ENCODE peak calls at places on chromosomes 16 and 17, in four cellular contexts. R, I, H and E are unnamed samples.

GRCh38 chr17:63950940-63951907 is 19.1 kb upstream of the CD79B start:
- DNase-seq in R (no peak), I (peak), H (peak), E (no peak)

GRCh38 chr17:77644981-77645380 is 313.5 kb upstream of the TNRC6C start:
- DNase-seq in R (no peak), I (no peak), H (no peak), E (no peak)

GRCh38 chr17:63550816-63551639 is 751 bp downstream of the DCAF7 start:
- DNase-seq in R (peak), I (peak), H (no peak), E (no peak)

GRCh38 chr17:44217738-44218343 is 1.6 kb downstream of the UBTF start:
- DNase-seq in R (no peak), I (no peak), H (no peak), E (no peak)

GRCh38 chr17:77852666-77853207 is 105.8 kb upstream of the TNRC6C start:
- DNase-seq in R (no peak), I (no peak), H (no peak), E (no peak)

GRCh38 chr16:48158296-48158695 is 2.5 kb upstream of the ABCC12 start:
- DNase-seq in R (peak), I (peak), H (peak), E (peak)

GRCh38 chr17:60495260-60495659 is 30.8 kb downstream of the APPBP2 start:
- DNase-seq in R (no peak), I (no peak), H (no peak), E (no peak)

GRCh38 chr16:53058441-53058840 is 3.6 kb downstream of the CHD9 start:
- DNase-seq in R (no peak), I (no peak), H (no peak), E (no peak)

GRCh38 chr17:17757944-17758343 is 76.7 kb downstream of the RAI1 start:
- DNase-seq in R (no peak), I (no peak), H (no peak), E (no peak)

DNA sequence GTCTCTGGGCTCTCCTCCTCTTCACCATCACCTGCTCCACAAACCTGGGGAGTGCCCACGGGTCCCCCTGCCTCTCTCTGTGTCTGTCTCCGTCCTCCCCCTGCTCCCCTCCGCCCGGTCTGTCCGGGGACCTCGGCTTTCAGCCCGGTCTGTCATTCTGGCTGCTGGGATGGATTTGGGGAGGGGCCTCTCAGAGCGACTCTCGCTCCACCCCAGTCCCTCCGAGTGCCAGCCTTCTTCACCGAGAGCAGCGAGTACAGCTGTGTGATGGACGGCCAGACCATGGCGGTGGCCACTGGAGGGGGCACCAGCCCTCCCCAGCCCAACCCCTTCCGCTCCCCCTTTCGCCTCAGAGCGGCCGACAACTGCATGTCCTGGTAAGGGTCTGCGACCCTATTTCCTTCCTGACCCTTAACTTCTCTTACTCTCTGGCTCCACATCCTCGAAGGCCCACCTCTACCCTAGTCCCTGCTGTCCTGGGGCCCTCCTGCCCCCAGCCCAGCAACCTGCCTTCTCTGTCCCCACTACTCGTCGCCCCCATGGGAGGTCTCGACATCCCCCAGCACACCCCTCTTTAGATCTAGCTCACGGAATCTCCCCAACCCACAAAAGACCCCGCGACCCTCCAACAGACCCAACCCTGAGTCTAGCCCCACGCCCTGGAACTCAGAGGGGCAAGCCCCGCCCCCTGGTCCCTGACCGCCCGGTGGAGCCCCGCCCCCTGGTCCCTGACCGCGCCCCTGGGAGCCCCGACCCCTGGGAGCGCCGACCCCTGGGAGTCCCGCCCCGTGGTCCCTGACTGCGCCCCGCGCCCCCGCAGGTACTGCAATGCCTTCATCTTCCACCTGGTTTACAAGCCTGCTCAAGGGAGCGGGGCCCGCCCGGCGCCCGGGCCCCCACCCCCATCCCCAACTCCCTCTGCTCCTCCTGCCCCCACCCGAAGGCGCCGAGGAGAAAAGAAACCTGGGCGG is 5.6 kb upstream of the CXCL16 start:
- DNase-seq in R (no peak), I (no peak), H (no peak), E (no peak)
- TF ChIP-seq EZH2 in R (no peak), I (no peak), H (no peak), E (no peak)

DNA sequence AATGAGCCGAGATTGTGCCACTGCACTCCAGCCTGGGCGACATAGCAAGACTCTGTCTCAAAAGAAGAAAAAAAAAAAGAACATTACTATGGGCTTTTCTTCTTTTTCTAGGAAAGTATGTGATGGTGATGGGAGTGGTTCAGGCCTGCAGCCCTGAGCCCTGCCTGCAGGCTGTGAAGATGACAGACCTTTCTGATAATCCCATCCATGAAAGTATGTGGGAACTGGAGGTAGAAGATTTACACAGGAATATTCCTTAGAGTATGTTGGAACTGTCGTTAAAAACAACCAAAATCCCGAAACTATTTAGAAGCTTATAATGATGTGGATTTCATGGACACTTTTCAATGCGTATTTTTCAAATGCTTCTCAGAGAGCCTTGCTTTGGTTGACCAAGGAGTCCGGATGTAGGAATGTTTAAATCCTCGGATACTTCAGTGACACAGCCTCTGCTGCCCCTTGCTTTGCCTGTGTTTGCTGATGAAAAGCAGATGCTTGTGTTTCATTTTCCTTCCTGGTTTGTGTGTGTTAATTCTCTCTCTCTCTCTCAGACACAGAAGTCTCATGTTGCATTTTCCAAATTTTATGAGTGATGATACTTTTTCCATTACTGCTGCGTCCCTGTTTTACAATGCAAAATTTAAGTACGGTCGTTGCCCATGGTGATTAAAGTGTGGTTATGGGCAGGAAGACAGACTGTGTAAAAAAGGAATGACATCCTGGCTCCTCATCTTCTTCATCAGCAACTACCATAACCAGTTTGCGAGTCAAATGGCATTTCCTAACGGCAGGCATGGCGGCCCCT is 5.5 kb downstream of the RMI2 start:
- DNase-seq in R (peak), I (no peak), H (no peak), E (no peak)
- H3K4me3 ChIP-seq in R (peak), I (no peak), H (no peak), E (no peak)

GRCh38 chr16:982152-983043 is 828 bp downstream of the SOX8 start:
- DNase-seq in R (no peak), I (no peak), H (no peak), E (no peak)
- TF ChIP-seq EZH2 in R (peak), I (peak), H (no peak), E (peak)

DNA sequence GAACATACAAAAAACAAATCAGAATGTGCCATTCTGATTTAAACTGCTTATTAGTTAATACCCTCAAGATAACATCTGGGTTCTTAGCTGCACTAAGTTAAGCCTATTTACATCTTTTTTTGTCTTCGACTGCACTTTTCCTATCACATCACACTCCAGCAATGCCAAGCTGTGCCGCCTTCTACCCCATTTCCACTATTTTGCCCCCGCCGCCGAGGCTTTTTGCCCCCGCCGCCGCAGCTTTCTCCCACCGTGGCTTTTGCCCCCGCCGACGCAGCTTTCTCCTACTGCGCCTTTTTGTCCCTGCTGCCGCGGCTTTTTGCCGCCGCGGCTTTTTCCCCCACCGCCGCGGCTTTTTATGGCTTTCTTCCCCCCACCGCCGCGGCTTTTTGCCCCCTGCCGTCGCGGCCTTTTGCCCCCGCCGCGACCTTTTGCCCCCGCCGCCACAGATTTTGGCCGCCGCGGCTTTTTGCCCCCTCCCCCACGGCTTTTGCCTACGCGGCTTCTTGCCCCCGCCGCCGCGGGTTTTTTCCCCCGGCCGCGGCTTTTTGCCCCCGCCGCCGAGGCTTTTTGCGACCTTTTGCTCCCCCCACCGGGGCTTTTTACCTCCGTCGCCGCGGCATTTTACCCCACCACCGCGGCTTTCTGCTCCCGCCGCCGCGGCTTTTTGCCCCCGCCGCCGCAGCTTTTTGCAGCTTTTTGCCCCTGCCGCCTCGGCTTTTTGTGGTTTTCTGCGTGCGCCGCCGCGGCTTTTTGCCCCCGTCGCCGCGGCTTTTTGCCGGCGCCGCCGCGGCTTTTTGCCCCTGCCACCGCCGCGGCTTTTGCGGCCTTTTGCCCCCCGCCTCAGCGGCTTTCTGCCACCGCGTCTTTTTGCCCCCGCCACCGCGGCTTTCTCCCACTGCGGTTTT is 331.4 kb upstream of the WSB1 start:
- DNase-seq in R (no peak), I (no peak), H (no peak), E (no peak)
- H3K4me3 ChIP-seq in R (no peak), I (no peak), H (no peak), E (no peak)

DNA sequence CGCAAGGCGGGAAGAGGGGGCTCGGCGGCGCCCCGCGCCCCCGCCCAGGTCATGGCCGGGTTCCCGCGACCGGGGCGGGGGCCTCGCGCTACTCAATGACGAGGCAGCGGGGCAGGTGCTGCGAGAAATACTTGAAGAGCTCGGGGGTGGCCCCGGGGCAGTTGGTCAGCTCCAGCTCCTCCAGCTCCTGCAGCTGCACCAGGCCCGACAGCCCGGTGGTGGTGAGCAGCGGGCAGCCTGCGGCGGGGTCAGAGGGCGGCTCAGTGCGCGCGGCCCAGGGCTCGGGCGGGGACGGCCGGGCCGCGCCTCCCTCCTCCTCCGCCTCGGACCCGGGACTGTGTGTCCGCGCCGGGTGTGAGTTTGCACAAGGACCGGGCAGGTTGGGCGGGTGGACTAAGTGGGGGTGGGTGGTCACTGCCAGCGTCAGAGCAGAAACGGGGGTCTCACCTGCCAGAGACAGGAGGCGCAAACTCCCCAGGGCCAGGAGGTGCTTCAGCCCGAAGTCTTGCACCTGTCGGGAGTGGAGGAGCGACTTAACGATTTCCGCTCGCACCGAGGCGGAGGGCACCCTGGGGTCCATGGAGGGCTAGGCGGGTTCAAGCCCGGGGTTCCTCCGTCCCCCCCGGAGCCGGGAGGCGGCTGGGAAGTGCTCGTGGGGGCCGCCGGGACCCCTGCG is 4.1 kb upstream of the WDR24 start:
- DNase-seq in R (no peak), I (no peak), H (no peak), E (no peak)
- TF ChIP-seq EZH2 in R (peak), I (peak), H (no peak), E (peak)

DNA sequence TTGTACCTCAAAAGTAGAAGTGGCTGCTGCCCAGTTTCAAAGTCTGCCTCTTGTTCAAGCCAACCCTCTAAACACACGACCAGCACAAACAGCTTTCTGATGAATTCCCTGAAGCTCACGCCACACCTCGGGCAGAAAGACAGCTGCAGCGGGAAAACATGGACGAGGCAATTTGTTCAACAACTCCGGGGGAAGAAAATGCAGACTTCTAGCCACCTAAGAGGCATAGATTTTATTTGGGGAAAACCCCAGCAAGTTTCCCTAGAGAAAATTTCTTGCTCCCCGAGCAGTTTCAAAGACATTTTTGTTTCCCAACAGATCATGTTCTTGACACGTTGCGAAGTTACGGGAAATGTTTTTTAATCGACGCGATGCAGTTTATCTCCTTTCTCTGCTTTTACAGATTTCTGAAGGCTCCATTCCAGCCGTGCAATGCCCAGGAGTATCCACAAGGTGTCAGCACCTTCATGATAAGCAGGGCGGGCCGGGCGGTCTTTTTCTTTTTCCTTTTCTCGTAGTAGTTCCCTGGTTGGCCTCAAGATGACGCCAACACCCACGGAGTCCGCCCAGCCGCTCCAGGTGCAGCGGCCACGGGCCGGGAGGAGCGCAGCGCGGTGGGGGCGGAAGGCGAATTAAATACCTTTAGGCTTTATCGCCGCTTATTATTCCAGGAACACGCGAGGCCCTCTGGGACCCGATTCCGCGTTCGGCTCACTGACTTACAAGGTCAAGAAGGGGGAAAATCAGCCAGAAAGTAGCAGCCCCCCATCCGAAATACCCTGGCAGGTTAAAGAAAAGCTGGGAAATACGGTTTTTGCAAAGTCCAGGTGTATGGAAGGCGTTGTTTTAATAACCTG is 2.9 kb upstream of the FOXC2 start:
- DNase-seq in R (peak), I (peak), H (peak), E (peak)
- H3K4me3 ChIP-seq in R (peak), I (peak), H (peak), E (peak)

GRCh38 chr16:49278944-49279725 is 2.5 kb downstream of the CBLN1 start:
- DNase-seq in R (no peak), I (no peak), H (no peak), E (no peak)
- TF ChIP-seq EZH2 in R (no peak), I (peak), H (no peak), E (peak)

GRCh38 chr17:48121921-48122650 is 14.5 kb downstream of the SNX11 start:
- DNase-seq in R (no peak), I (no peak), H (no peak), E (no peak)

GRCh38 chr17:48125829-48126612 is 18.5 kb downstream of the SNX11 start:
- DNase-seq in R (no peak), I (no peak), H (no peak), E (no peak)

GRCh38 chr17:48123111-48123510 is 15.5 kb downstream of the SNX11 start:
- DNase-seq in R (no peak), I (no peak), H (no peak), E (no peak)

GRCh38 chr17:48127371-48128051 is 19.9 kb downstream of the SNX11 start:
- DNase-seq in R (peak), I (peak), H (peak), E (peak)

GRCh38 chr17:48123776-48124388 is 16.3 kb downstream of the SNX11 start:
- DNase-seq in R (no peak), I (no peak), H (no peak), E (no peak)
- H3K4me3 ChIP-seq in R (no peak), I (no peak), H (no peak), E (no peak)